ENCODE peak calls at places on chromosomes 12 and 14, in nine cellular contexts. One of them, this sample, is unnamed.

GRCh38 chr12:19430988-19431387 is 8.3 kb upstream of the AEBP2 start:
- DNase-seq in naive thymus-derived CD8-positive, alpha-beta T cell: no peak
- DNase-seq in endothelial cell: no peak
- DNase-seq in breast epithelium: no peak
- DNase-seq in caudate nucleus: no peak
- DNase-seq in erythroblast: no peak
- DNase-seq in GM06990: no peak
- DNase-seq in head of caudate nucleus: no peak
- DNase-seq in amygdala: no peak
- DNase-seq in this sample: no peak

GRCh38 chr12:80598004-80598606 is 109.3 kb upstream of the MYF6 start:
- DNase-seq in naive thymus-derived CD8-positive, alpha-beta T cell: no peak
- DNase-seq in head of caudate nucleus: no peak
- DNase-seq in GM06990: no peak
- DNase-seq in breast epithelium: no peak
- DNase-seq in caudate nucleus: no peak
- DNase-seq in amygdala: no peak
- DNase-seq in endothelial cell: peak
- DNase-seq in erythroblast: peak
- DNase-seq in this sample: no peak

GRCh38 chr12:68335462-68335861 is 3.3 kb upstream of the MDM1 start:
- DNase-seq in endothelial cell: no peak
- DNase-seq in caudate nucleus: no peak
- DNase-seq in amygdala: no peak
- DNase-seq in erythroblast: no peak
- DNase-seq in naive thymus-derived CD8-positive, alpha-beta T cell: no peak
- DNase-seq in head of caudate nucleus: no peak
- DNase-seq in breast epithelium: no peak
- DNase-seq in GM06990: no peak
- DNase-seq in this sample: no peak

GRCh38 chr12:7609480-7609879 is 56.2 kb downstream of the APOBEC1 start:
- DNase-seq in amygdala: no peak
- DNase-seq in head of caudate nucleus: no peak
- DNase-seq in caudate nucleus: no peak
- DNase-seq in naive thymus-derived CD8-positive, alpha-beta T cell: no peak
- DNase-seq in breast epithelium: no peak
- DNase-seq in GM06990: no peak
- DNase-seq in endothelial cell: no peak
- DNase-seq in erythroblast: no peak
- DNase-seq in this sample: no peak

GRCh38 chr14:79161576-79161975 is 991.4 kb downstream of the NRXN3 start:
- DNase-seq in naive thymus-derived CD8-positive, alpha-beta T cell: no peak
- DNase-seq in GM06990: no peak
- DNase-seq in amygdala: no peak
- DNase-seq in breast epithelium: no peak
- DNase-seq in caudate nucleus: no peak
- DNase-seq in erythroblast: peak
- DNase-seq in head of caudate nucleus: no peak
- DNase-seq in endothelial cell: peak
- DNase-seq in this sample: no peak

GRCh38 chr14:80216818-80217217 is 5.5 kb upstream of the DIO2 start:
- DNase-seq in head of caudate nucleus: no peak
- DNase-seq in erythroblast: no peak
- DNase-seq in GM06990: no peak
- DNase-seq in caudate nucleus: no peak
- DNase-seq in naive thymus-derived CD8-positive, alpha-beta T cell: no peak
- DNase-seq in amygdala: no peak
- DNase-seq in breast epithelium: no peak
- DNase-seq in endothelial cell: no peak
- DNase-seq in this sample: no peak

GRCh38 chr12:45309826-45310626 is 94.1 kb downstream of the ANO6 start:
- DNase-seq in endothelial cell: no peak
- DNase-seq in GM06990: no peak
- DNase-seq in amygdala: no peak
- DNase-seq in head of caudate nucleus: no peak
- DNase-seq in breast epithelium: no peak
- DNase-seq in erythroblast: no peak
- DNase-seq in caudate nucleus: no peak
- DNase-seq in naive thymus-derived CD8-positive, alpha-beta T cell: no peak
- DNase-seq in this sample: no peak

GRCh38 chr14:95500772-95501401 is 15.6 kb downstream of the SYNE3 start:
- DNase-seq in caudate nucleus: peak
- DNase-seq in endothelial cell: no peak
- DNase-seq in GM06990: no peak
- DNase-seq in erythroblast: no peak
- DNase-seq in head of caudate nucleus: peak
- DNase-seq in breast epithelium: no peak
- DNase-seq in amygdala: no peak
- DNase-seq in naive thymus-derived CD8-positive, alpha-beta T cell: no peak
- DNase-seq in this sample: no peak

GRCh38 chr14:63078606-63079005 is 33.3 kb upstream of the KCNH5 start:
- DNase-seq in breast epithelium: no peak
- DNase-seq in head of caudate nucleus: no peak
- DNase-seq in caudate nucleus: no peak
- DNase-seq in GM06990: no peak
- DNase-seq in naive thymus-derived CD8-positive, alpha-beta T cell: no peak
- DNase-seq in erythroblast: no peak
- DNase-seq in endothelial cell: no peak
- DNase-seq in amygdala: no peak
- DNase-seq in this sample: no peak

GRCh38 chr12:94242871-94243270 is 94.5 kb downstream of the PLXNC1 start:
- DNase-seq in erythroblast: no peak
- DNase-seq in caudate nucleus: no peak
- DNase-seq in head of caudate nucleus: no peak
- DNase-seq in breast epithelium: no peak
- DNase-seq in GM06990: no peak
- DNase-seq in amygdala: no peak
- DNase-seq in naive thymus-derived CD8-positive, alpha-beta T cell: no peak
- DNase-seq in endothelial cell: no peak
- DNase-seq in this sample: no peak

GRCh38 chr14:94823556-94824341 is 53.8 kb upstream of the GSC start:
- DNase-seq in endothelial cell: no peak
- DNase-seq in erythroblast: no peak
- DNase-seq in GM06990: no peak
- DNase-seq in breast epithelium: no peak
- DNase-seq in amygdala: no peak
- DNase-seq in naive thymus-derived CD8-positive, alpha-beta T cell: no peak
- DNase-seq in head of caudate nucleus: no peak
- DNase-seq in caudate nucleus: no peak
- DNase-seq in this sample: no peak

GRCh38 chr12:8493084-8493483 is 20.2 kb upstream of the CLEC4D start:
- DNase-seq in caudate nucleus: no peak
- DNase-seq in naive thymus-derived CD8-positive, alpha-beta T cell: no peak
- DNase-seq in breast epithelium: no peak
- DNase-seq in amygdala: no peak
- DNase-seq in GM06990: peak
- DNase-seq in endothelial cell: no peak
- DNase-seq in erythroblast: no peak
- DNase-seq in head of caudate nucleus: no peak
- DNase-seq in this sample: peak

GRCh38 chr12:110022980-110023633 is 23.9 kb downstream of the ANKRD13A start:
- DNase-seq in head of caudate nucleus: no peak
- DNase-seq in breast epithelium: peak
- DNase-seq in GM06990: no peak
- DNase-seq in amygdala: no peak
- DNase-seq in erythroblast: no peak
- DNase-seq in endothelial cell: no peak
- DNase-seq in caudate nucleus: no peak
- DNase-seq in naive thymus-derived CD8-positive, alpha-beta T cell: no peak
- DNase-seq in this sample: no peak

GRCh38 chr12:71719647-71720370 is 33.9 kb downstream of the TMEM19 start:
- DNase-seq in amygdala: no peak
- DNase-seq in erythroblast: no peak
- DNase-seq in naive thymus-derived CD8-positive, alpha-beta T cell: no peak
- DNase-seq in endothelial cell: no peak
- DNase-seq in breast epithelium: no peak
- DNase-seq in head of caudate nucleus: no peak
- DNase-seq in caudate nucleus: no peak
- DNase-seq in GM06990: no peak
- DNase-seq in this sample: no peak